ENCODE peak calls at places on chromosomes 11 and 22, in eight cellular contexts. N is sigmoid colon, L is heart left ventricle, V is stomach, M is suprapubic skin, S is mucosa of descending colon, G is spleen, W is right lobe of liver. E is an unnamed sample.
A peak's percentile ranks its signal among the peaks of the same experiment; 100 is the strongest.

GRCh38 chr11:92473736-92474135 is 249.1 kb downstream of the FAT3 start:
- DNase-seq in N (no peak), L (no peak), V (no peak), M (no peak), S (no peak), G (no peak), W (no peak), E (no peak)

GRCh38 chr11:13119928-13120520 is 110.9 kb downstream of the RASSF10 start:
- DNase-seq in N (no peak), L (no peak), V (no peak), M (no peak), S (no peak), G (no peak), W (no peak), E (no peak)

GRCh38 chr22:32355760-32356159 is 1.9 kb upstream of the RFPL3 start:
- DNase-seq in N (no peak), L (no peak), V (no peak), M (no peak), S (no peak), G (no peak), W (no peak), E (no peak)

GRCh38 chr11:89540826-89541225 is 49.7 kb upstream of the NOX4 start:
- DNase-seq in N (no peak), L (no peak), V (no peak), M (no peak), S (no peak), G (no peak), W (no peak), E (no peak)

GRCh38 chr11:57527056-57527631 is 3.4 kb downstream of the TIMM10 start:
- DNase-seq in N (peak; percentile 81), L (peak; percentile 63), V (peak; percentile 85), M (peak; percentile 77), S (peak; percentile 93), G (peak; percentile 87), W (peak; percentile 77), E (peak; percentile 72)

GRCh38 chr11:118834428-118835028 is 43.6 kb upstream of the DDX6 start:
- DNase-seq in N (no peak), L (no peak), V (no peak), M (no peak), S (no peak), G (no peak), W (peak; percentile 69), E (no peak)

GRCh38 chr22:48649466-48649865 is 1178.2 kb downstream of the BRD1 start:
- DNase-seq in N (no peak), L (no peak), V (no peak), M (no peak), S (no peak), G (no peak), W (no peak), E (no peak)

GRCh38 chr22:40806711-40807110 is 12.4 kb downstream of the SLC25A17 start:
- DNase-seq in N (no peak), L (no peak), V (no peak), M (no peak), S (no peak), G (no peak), W (no peak), E (no peak)

GRCh38 chr11:126410649-126411048 is 55.2 kb downstream of the ST3GAL4 start:
- DNase-seq in N (peak; percentile 84), L (peak; percentile 89), V (no peak), M (no peak), S (no peak), G (peak; percentile 56), W (no peak), E (peak; percentile 64)

GRCh38 chr22:27873476-27873875 is 45.6 kb downstream of the PITPNB start:
- DNase-seq in N (no peak), L (peak; percentile 54), V (no peak), M (no peak), S (no peak), G (no peak), W (no peak), E (no peak)

GRCh38 chr11:125675196-125675595 is 5.5 kb downstream of the ACRV1 start:
- DNase-seq in N (no peak), L (no peak), V (no peak), M (no peak), S (no peak), G (no peak), W (no peak), E (no peak)

GRCh38 chr11:128765104-128765503 is 71.2 kb downstream of the FLI1 start:
- DNase-seq in N (no peak), L (no peak), V (no peak), M (no peak), S (no peak), G (no peak), W (no peak), E (no peak)
- H3K4me3 ChIP-seq in N (no peak overlapping the region), L (no peak overlapping the region), V (peak overlapping the region; percentile 12), M (no peak overlapping the region), S (no peak overlapping the region), G (no peak overlapping the region), W (no peak overlapping the region), E (no peak overlapping the region)

GRCh38 chr11:62921573-62922188 is 518 bp upstream of the CHRM1 start:
- DNase-seq in N (no peak), L (peak; percentile 14), V (peak; percentile 55), M (no peak), S (peak; percentile 40), G (peak; percentile 59), W (no peak), E (no peak)
- H3K36me3 ChIP-seq in N (no peaks in the 10 kb centered on the region), L (no peaks in the 10 kb centered on the region), V (no peaks in the 10 kb centered on the region), M (no peaks in the 10 kb centered on the region), S (no peaks in the 10 kb centered on the region), G (no peaks in the 10 kb centered on the region), W (no peaks in the 10 kb centered on the region), E (no peaks in the 10 kb centered on the region)

DNA sequence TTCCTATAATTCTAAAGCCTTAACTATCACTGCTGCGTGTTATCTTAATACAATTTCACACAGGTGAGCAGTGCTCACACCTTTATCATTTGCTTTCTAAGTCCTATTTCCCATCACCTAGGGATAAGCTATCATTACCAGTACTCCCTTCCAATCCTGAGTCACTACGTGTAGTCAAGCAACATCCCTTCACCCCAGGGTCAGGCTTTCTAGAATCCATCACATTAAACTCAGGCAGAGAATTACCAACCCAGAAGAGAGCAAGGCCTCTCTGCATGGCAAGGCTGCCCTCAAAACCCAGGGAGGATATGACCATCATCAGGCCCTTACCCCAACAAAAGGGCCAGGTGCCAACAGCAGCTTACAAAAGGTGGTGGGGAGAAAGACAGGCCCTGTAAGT is 9.8 kb downstream of the PACSIN2 start:
- DNase-seq in N (no peak), L (no peak), V (no peak), M (no peak), S (no peak), G (no peak), W (no peak), E (no peak)
- H3K4me1 ChIP-seq in N (peaks cover 89% of the 10 kb centered on the region), L (peaks cover 12% of the 10 kb centered on the region), V (peaks cover 71% of the 10 kb centered on the region), M (peaks cover 71% of the 10 kb centered on the region), S (peaks cover 65% of the 10 kb centered on the region), G (peaks cover 53% of the 10 kb centered on the region), W (peaks cover 47% of the 10 kb centered on the region), E (peaks cover 9% of the 10 kb centered on the region)

DNA sequence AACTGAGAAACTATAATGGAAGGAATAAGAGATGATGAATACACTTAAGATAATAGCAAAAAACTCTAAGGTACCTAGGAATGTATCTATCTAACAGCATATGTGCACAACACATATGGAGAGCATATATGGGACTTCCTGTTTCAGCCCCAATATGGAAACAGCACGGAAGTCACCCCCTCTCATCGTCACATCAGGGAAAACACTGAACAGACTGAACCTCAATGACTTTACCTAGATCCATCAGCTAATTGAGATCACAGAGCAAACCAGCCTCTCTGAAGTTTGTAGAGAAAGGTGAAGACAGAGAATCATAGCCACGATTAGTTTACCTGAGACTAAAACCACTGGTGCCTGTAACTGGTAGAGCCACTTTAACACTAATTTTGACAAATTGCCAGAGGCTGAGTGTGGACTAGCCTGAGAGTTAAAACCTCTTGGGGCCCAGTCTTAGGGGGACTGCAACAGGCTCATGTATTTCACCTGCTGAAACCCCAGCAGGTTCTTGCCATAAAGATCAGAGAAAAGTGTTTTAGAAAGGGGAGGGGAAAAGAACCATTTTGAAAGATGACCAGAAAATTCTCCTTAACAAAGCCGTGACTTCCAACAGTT is 722.6 kb downstream of the TBC1D22A start:
- DNase-seq in N (no peak), L (no peak), V (no peak), M (no peak), S (no peak), G (no peak), W (no peak), E (no peak)
- H3K4me3 ChIP-seq in N (no peak overlapping the region), L (no peak overlapping the region), V (no peak overlapping the region), M (no peak overlapping the region), S (no peak overlapping the region), G (no peak overlapping the region), W (no peak overlapping the region), E (no peak overlapping the region)

DNA sequence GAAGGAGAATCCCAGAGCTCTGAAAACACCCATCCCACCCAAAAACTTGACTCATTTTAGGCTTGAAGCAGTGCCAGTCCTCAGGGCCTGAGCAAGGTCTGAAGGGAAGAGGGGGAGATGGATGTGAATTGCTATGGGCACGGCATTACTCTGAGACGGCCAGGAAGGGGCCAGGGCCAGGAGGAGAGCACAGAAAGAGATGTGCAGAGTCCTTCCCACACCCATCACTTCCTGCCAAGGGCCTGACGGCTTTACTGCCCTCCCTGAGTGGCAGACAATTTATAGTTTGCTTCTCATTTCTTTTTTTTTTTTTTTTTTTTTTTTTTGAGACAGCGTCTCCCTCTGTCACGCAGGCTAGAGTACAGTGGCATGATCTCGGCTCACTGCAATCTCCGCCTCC is 22.5 kb downstream of the TAB1 start:
- DNase-seq in N (no peak), L (no peak), V (no peak), M (no peak), S (no peak), G (peak; percentile 47), W (no peak), E (peak; percentile 32)
- H3K36me3 ChIP-seq in N (peaks cover 40% of the 10 kb centered on the region), L (peaks cover 94% of the 10 kb centered on the region), V (peaks cover 96% of the 10 kb centered on the region), M (peaks cover 90% of the 10 kb centered on the region), S (peaks cover 3% of the 10 kb centered on the region), G (peaks cover 100% of the 10 kb centered on the region), W (peaks cover 10% of the 10 kb centered on the region), E (peaks cover 3% of the 10 kb centered on the region)